ENCODE peak calls at places on chromosomes 1 and 21, in four cellular contexts. V, F, Y and J are unnamed samples.
A peak's percentile ranks its signal among the peaks of the same experiment; 100 is the strongest.

GRCh38 chr1:200625381-200625824 is 4.9 kb upstream of the KIF14 start:
- DNase-seq in F (peak; percentile 17), V (no peak), Y (peak; percentile 74), J (no peak)

GRCh38 chr1:190373705-190374336 is 103.8 kb downstream of the BRINP3 start:
- DNase-seq in F (no peak), V (peak; percentile 5), Y (no peak), J (no peak)

GRCh38 chr1:33140153-33141149 is 41.4 kb downstream of the TRIM62 start:
- DNase-seq in V (no peak), Y (no peak), F (no peak), J (no peak)

GRCh38 chr1:228311091-228311490 is 95.5 kb downstream of the TRIM11 start:
- DNase-seq in V (no peak), Y (no peak), F (no peak), J (no peak)

GRCh38 chr21:14875704-14876364 is 189.0 kb downstream of the NRIP1 start:
- DNase-seq in Y (peak; percentile 80), F (no peak), V (no peak), J (no peak)

GRCh38 chr1:228287541-228288425 is 79.9 kb downstream of the OBSCN start:
- DNase-seq in F (no peak), Y (no peak), V (no peak), J (no peak)

GRCh38 chr1:193479187-193479586 is 292.8 kb upstream of the B3GALT2 start:
- DNase-seq in V (no peak), Y (peak; percentile 81), F (no peak), J (peak; percentile 16)

GRCh38 chr1:198024782-198025181 is 107.6 kb downstream of the LHX9 start:
- DNase-seq in V (no peak), Y (no peak), F (no peak), J (no peak)

GRCh38 chr1:200306954-200307754 is 102.7 kb downstream of the ZNF281 start:
- DNase-seq in V (peak; percentile 61), F (no peak), Y (peak; percentile 17), J (no peak)

GRCh38 chr21:31425158-31425557 is 81.1 kb upstream of the TIAM1 start:
- DNase-seq in V (no peak), Y (no peak), F (no peak), J (no peak)

GRCh38 chr1:53075761-53076163 is 13.7 kb downstream of the PODN start:
- DNase-seq in Y (no peak), V (peak; percentile 20), F (no peak), J (no peak)

GRCh38 chr1:50989694-50990093 is 19.6 kb downstream of the CDKN2C start:
- DNase-seq in Y (no peak), F (no peak), V (no peak), J (no peak)

GRCh38 chr1:2269922-2270259 is 41.8 kb downstream of the SKI start:
- DNase-seq in F (no peak), Y (no peak), V (no peak), J (no peak)

GRCh38 chr1:6497215-6497866 is 5.9 kb upstream of the PLEKHG5 start:
- DNase-seq in V (peak; percentile 92), Y (no peak), F (no peak), J (peak; percentile 72)

GRCh38 chr1:235923466-235924008 is 56.8 kb upstream of the LYST start:
- DNase-seq in V (no peak), Y (no peak), F (no peak), J (no peak)

GRCh38 chr1:240967070-240967724 is 355.2 kb upstream of the GREM2 start:
- DNase-seq in Y (no peak), V (no peak), F (no peak), J (no peak)

GRCh38 chr21:20802201-20802600 is 196.0 kb upstream of the NCAM2 start:
- DNase-seq in Y (no peak), V (no peak), F (no peak), J (no peak)

GRCh38 chr21:20802631-20803260 is 195.5 kb upstream of the NCAM2 start:
- DNase-seq in F (no peak), V (no peak), Y (no peak), J (no peak)
- TF ChIP-seq TAF1 in F (no peak), V (no peak), Y (no peak), J (no peak)

GRCh38 chr21:39016740-39017315 is 166.4 kb downstream of the PSMG1 start:
- DNase-seq in Y (peak; percentile 23), F (peak; percentile 41), V (no peak), J (peak; percentile 47)
- TF ChIP-seq TAF1 in Y (no peak), F (no peak), V (no peak), J (no peak)

DNA sequence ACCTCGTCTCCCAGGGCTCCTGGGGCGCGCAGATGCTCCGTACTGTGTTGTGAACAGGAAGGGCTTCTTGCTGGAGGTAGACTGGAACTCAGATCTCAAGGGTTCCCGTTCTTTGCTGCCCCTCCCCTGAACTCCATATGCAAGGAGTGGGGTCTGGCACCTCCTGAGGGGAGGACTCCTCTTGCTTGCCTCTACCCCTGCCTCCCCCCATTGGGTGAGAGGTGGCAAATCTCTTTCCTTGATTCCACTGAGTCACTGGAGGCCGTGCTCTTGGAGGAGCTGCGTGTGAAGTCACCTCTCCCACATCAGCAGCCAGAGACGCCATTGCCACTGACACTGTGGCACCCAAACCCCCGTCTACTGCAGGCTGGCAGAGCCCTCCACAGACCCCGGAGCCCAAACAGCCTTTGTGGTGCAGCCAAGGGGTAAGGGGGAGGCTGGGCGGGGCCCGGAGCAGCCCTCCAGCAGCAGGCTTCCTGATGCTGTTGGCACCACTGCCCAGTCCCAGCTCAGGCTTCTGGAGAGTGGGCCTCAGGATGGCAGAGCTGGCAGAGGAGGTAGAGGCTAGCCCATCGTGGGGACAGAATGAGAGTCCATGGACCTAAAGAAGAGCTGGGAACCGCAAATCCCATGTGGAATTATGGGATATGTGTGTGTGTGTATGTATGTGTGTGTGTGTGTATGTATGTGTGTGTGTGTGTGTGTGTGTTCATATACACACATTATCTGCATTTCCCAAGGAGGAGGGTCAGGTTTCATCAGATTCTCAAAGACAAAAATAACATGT is 104.9 kb upstream of the RUNX3 start:
- DNase-seq in F (no peak), V (no peak), Y (no peak), J (no peak)
- TF ChIP-seq TAF1 in F (no peak), V (no peak), Y (no peak), J (no peak)

DNA sequence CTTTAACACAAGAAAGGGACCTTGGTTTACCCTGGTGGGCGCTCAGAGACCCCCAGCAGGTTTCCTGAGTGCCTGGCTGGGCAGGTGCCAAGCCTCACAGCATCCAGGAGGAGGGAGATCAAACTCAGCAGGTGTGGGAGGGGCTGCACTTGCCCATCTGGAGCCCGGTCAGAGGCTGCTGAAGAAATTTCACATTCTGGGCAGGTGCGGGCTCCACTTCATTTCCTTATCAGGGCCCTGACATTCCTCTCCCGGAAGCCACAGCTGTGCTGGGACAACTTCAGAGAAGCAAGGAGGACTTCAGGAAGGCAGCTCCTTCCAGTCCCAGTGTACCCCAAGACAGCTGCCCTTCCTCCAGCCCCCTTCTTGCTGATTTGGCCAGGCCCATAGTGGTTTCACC is 82.9 kb downstream of the ITPKB start:
- DNase-seq in F (no peak), Y (no peak), V (no peak), J (no peak)
- TF ChIP-seq TAF1 in F (no peak), Y (no peak), V (no peak), J (no peak)

GRCh38 chr1:161790587-161791317 is 24.6 kb downstream of the ATF6 start:
- DNase-seq in V (no peak), Y (no peak), F (no peak), J (no peak)

GRCh38 chr1:161787355-161787754 is 21.2 kb downstream of the ATF6 start:
- DNase-seq in Y (no peak), F (no peak), V (peak; percentile 12), J (no peak)

GRCh38 chr1:161792740-161793139 is 26.6 kb downstream of the ATF6 start:
- DNase-seq in V (peak; percentile 34), F (no peak), Y (peak; percentile 23), J (no peak)

DNA sequence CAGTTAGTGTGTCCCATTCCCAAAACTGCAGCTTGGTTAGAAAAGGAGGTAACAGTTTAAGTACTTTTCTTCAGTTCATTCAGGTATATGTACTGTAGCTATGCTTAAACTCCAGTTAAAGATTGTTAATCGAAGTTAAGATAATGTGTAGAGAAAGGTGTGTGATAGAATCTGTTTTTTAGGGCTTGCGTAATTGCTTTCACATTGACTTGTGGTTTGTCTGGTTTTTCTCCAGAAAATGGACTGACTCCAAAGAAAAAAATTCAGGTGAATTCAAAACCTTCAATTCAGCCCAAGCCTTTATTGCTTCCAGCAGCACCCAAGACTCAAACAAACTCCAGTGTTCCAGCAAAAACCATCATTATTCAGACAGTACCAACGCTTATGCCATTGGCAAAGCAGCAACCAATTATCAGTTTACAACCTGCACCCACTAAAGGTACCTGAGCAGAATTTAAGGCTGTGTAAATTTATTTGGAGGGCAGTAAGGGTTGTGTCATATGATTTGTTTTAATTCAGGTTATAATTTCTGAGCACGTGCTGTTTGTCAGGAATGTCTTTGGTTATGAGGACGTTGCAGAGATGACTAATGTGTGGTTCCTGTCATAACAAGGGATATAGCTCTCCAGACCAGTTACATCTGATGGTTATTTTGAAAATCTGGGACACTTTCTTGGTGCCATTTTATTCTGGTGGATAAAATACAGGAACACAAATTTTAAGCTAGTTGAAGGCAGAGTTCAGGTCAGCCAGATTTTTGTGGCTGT is 26.0 kb downstream of the ATF6 start:
- DNase-seq in F (no peak), V (no peak), Y (no peak), J (no peak)
- TF ChIP-seq TAF1 in F (no peak), V (no peak), Y (no peak), J (no peak)

DNA sequence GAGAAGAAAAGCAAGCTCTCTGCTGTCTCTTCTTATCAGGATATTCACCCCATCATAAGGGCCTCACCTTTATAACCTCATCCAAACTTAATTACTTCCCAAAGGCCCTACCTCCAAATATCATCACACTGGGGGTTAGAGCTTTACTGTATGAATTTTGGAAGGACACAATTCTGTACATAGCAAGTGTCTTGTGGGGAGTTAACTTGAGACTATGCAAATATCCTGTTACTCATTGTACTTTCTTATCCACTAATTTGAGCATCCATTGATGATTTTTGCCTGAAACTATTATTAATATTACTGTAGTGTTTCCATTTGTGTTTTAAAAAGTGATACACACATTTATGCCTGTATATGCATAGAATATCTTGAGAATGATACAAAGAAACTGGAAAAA is 129.1 kb upstream of the IVNS1ABP start:
- DNase-seq in V (no peak), F (no peak), Y (no peak), J (no peak)
- TF ChIP-seq TAF1 in V (no peak), F (no peak), Y (no peak), J (no peak)

GRCh38 chr1:182739545-182739944 is 50.0 kb upstream of the NPL start:
- DNase-seq in F (no peak), Y (no peak), V (peak; percentile 56), J (no peak)
- TF ChIP-seq TAF1 in F (no peak), Y (no peak), V (no peak), J (no peak)

GRCh38 chr1:35605071-35605881 is 32.2 kb downstream of the TFAP2E start:
- DNase-seq in Y (no peak), V (no peak), F (no peak), J (no peak)

GRCh38 chr1:35600593-35600992 is 27.5 kb downstream of the TFAP2E start:
- DNase-seq in Y (no peak), V (no peak), F (no peak), J (no peak)

GRCh38 chr1:35605882-35606182 is 32.7 kb downstream of the TFAP2E start:
- DNase-seq in F (no peak), Y (no peak), V (no peak), J (no peak)

GRCh38 chr1:35603468-35603867 is 30.4 kb downstream of the TFAP2E start:
- DNase-seq in Y (no peak), V (no peak), F (no peak), J (no peak)

GRCh38 chr1:35603941-35604340 is 30.8 kb downstream of the TFAP2E start:
- DNase-seq in Y (no peak), V (no peak), F (no peak), J (no peak)
- TF ChIP-seq TAF1 in Y (no peak), V (no peak), F (no peak), J (no peak)